ENCODE peak calls at places on chromosomes 6 and 20, in five cellular contexts. D is PC-3, A is hepatocyte, I is fibroblast of lung, X is GM23338. F is an unnamed sample. For H3K36me3, the result is how much of the 10 kb centered on the place peaks cover.

GRCh38 chr6:37435373-37435772 is 2.4 kb downstream of the CMTR1 start:
- DNase-seq in A (no peak), D (no peak), X (no peak), I (no peak), F (no peak)

GRCh38 chr6:32967151-32968091 is 973 bp upstream of the BRD2 start:
- DNase-seq in D (peak), I (peak), X (peak), A (peak), F (peak)

GRCh38 chr6:35224720-35225119 is 11.0 kb downstream of the SCUBE3 start:
- DNase-seq in X (no peak), A (no peak), I (no peak), D (no peak), F (no peak)

GRCh38 chr20:11331096-11331495 is 586.6 kb upstream of the BTBD3 start:
- DNase-seq in X (no peak), I (no peak), D (peak), A (no peak), F (no peak)

GRCh38 chr6:106125925-106126435 is 39.8 kb downstream of the PRDM1 start:
- DNase-seq in I (peak), A (peak), X (no peak), D (no peak), F (no peak)

GRCh38 chr6:35237466-35237865 is 22.1 kb upstream of the ZNF76 start:
- DNase-seq in D (no peak), I (no peak), X (no peak), A (peak), F (no peak)

GRCh38 chr6:117549606-117550005 is 52.7 kb downstream of the GOPC start:
- DNase-seq in A (no peak), D (no peak), I (peak), X (no peak), F (peak)

GRCh38 chr20:23049933-23050838 is 714 bp upstream of the THBD start:
- DNase-seq in I (no peak), X (peak), D (peak), A (peak), F (no peak)

GRCh38 chr6:50929323-50929722 is 110.7 kb downstream of the TFAP2B start:
- DNase-seq in X (peak), D (no peak), I (no peak), A (no peak), F (no peak)

GRCh38 chr6:129701721-129702455 is 8.1 kb downstream of the ARHGAP18 start:
- DNase-seq in X (no peak), I (peak), D (no peak), A (no peak), F (no peak)

GRCh38 chr6:25991785-25992412 is 29.3 kb downstream of the TRIM38 start:
- DNase-seq in X (peak), D (peak), I (peak), A (peak), F (peak)

GRCh38 chr6:87237804-87238203 is 82.4 kb downstream of the ZNF292 start:
- DNase-seq in A (no peak), X (peak), D (peak), I (peak), F (peak)

GRCh38 chr6:15247214-15247749 is 1.4 kb downstream of the JARID2 start:
- DNase-seq in I (no peak), A (no peak), D (no peak), X (no peak), F (no peak)

GRCh38 chr6:88725111-88725711 is 238.2 kb downstream of the RNGTT start:
- DNase-seq in A (peak), I (peak), D (no peak), X (peak), F (no peak)

GRCh38 chr6:140857734-140858380 is 1274.9 kb upstream of the GJE1 start:
- DNase-seq in A (peak), D (peak), I (peak), X (no peak), F (no peak)

GRCh38 chr6:27237089-27237723 is 10.3 kb upstream of the PRSS16 start:
- DNase-seq in D (peak), A (peak), I (peak), X (peak), F (peak)

GRCh38 chr6:141988954-141989705 is 143.6 kb upstream of the GJE1 start:
- DNase-seq in X (peak), I (peak), D (peak), A (peak), F (peak)

GRCh38 chr6:68689910-68690309 is 54.8 kb downstream of the ADGRB3 start:
- DNase-seq in X (no peak), D (no peak), I (no peak), A (no peak), F (no peak)

GRCh38 chr20:20450461-20451027 is 82.6 kb downstream of the INSM1 start:
- DNase-seq in D (no peak), I (peak), A (no peak), X (no peak), F (no peak)

GRCh38 chr6:145428656-145429173 is 306.6 kb downstream of the EPM2A start:
- DNase-seq in X (peak), D (no peak), I (peak), A (no peak), F (no peak)

GRCh38 chr6:30806581-30807183 is 62.3 kb upstream of the IER3 start:
- DNase-seq in X (no peak), A (no peak), I (no peak), D (peak), F (no peak)

GRCh38 chr6:90079555-90080490 is 185.6 kb downstream of the GJA10 start:
- DNase-seq in A (no peak), I (no peak), X (no peak), D (no peak), F (no peak)

GRCh38 chr20:23626040-23626620 is 11.6 kb downstream of the CST3 start:
- DNase-seq in A (peak), X (no peak), D (peak), I (no peak), F (no peak)

GRCh38 chr6:41922154-41922553 is 855 bp downstream of the BYSL start:
- DNase-seq in D (no peak), I (no peak), A (no peak), X (peak), F (peak)

GRCh38 chr20:24406761-24407550 is 62.5 kb upstream of the SYNDIG1 start:
- DNase-seq in X (no peak), D (no peak), A (no peak), I (peak), F (no peak)

GRCh38 chr6:111777357-111777756 is 95.9 kb downstream of the FYN start:
- DNase-seq in X (no peak), I (no peak), A (no peak), D (no peak), F (peak)

GRCh38 chr20:824490-824889 is 9.0 kb upstream of the FAM110A start:
- DNase-seq in X (no peak), A (no peak), D (no peak), I (no peak), F (no peak)

GRCh38 chr20:12947691-12948090 is 61.1 kb upstream of the SPTLC3 start:
- DNase-seq in X (no peak), I (no peak), D (peak), A (no peak), F (no peak)

GRCh38 chr6:30770164-30770563 is 25.8 kb upstream of the IER3 start:
- DNase-seq in D (peak), A (no peak), I (peak), X (no peak), F (no peak)

GRCh38 chr20:22928679-22929078 is 106.4 kb upstream of the SSTR4 start:
- DNase-seq in X (no peak), I (no peak), D (no peak), A (no peak), F (no peak)

GRCh38 chr6:42012501-42013133 is 37.7 kb upstream of the TAF8 start:
- DNase-seq in D (no peak), I (peak), X (no peak), A (no peak), F (no peak)

GRCh38 chr6:36319436-36319762 is 17.3 kb downstream of the BNIP5 start:
- DNase-seq in X (no peak), A (peak), D (peak), I (no peak), F (no peak)
- H2AFZ ChIP-seq in X (no peak), A (no peak), D (peak), I (no peak), F (no peak)

GRCh38 chr20:48683467-48684175 is 144.2 kb downstream of the PREX1 start:
- DNase-seq in I (no peak), A (no peak), X (no peak), D (no peak), F (no peak)

GRCh38 chr20:48682529-48683385 is 145.0 kb downstream of the PREX1 start:
- DNase-seq in D (no peak), A (peak), X (peak), I (peak), F (no peak)

GRCh38 chr20:48681201-48681881 is 146.5 kb downstream of the PREX1 start:
- DNase-seq in I (peak), X (no peak), D (no peak), A (no peak), F (no peak)

GRCh38 chr20:48680650-48681049 is 147.1 kb downstream of the PREX1 start:
- DNase-seq in I (no peak), X (no peak), D (no peak), A (no peak), F (no peak)

GRCh38 chr20:48681882-48682426 is 145.8 kb downstream of the PREX1 start:
- DNase-seq in I (no peak), A (no peak), D (no peak), X (no peak), F (no peak)
- H3K36me3 ChIP-seq in I (under half), A (under half), D (under half), X (under half), F (under half)

GRCh38 chr6:12314751-12315150 is 24.6 kb downstream of the EDN1 start:
- DNase-seq in D (no peak), X (no peak), A (no peak), I (no peak), F (no peak)

GRCh38 chr6:12315292-12316081 is 25.3 kb downstream of the EDN1 start:
- DNase-seq in I (no peak), D (no peak), X (no peak), A (no peak), F (no peak)

GRCh38 chr6:12312736-12313135 is 22.6 kb downstream of the EDN1 start:
- DNase-seq in A (no peak), X (no peak), I (peak), D (no peak), F (no peak)

GRCh38 chr6:12313992-12314589 is 23.9 kb downstream of the EDN1 start:
- DNase-seq in X (no peak), D (peak), A (no peak), I (peak), F (no peak)

GRCh38 chr6:12313311-12313991 is 23.3 kb downstream of the EDN1 start:
- DNase-seq in D (no peak), I (no peak), A (no peak), X (no peak), F (no peak)
- H3K27ac ChIP-seq in D (peak), I (no peak), A (no peak), X (no peak), F (no peak)

GRCh38 chr6:81722503-81723223 is 29.8 kb downstream of the TENT5A start:
- DNase-seq in I (no peak), X (no peak), A (no peak), D (no peak), F (no peak)
- H2AFZ ChIP-seq in I (no peak), X (no peak), A (no peak), D (no peak), F (no peak)

GRCh38 chr20:57693670-57694329 is 16.0 kb downstream of the PMEPA1 start:
- DNase-seq in X (no peak), I (no peak), D (no peak), A (no peak), F (no peak)
- H3K36me3 ChIP-seq in X (under half), I (under half), D (under half), A (under half), F (under half)

GRCh38 chr20:14711681-14712080 is 374.3 kb upstream of the FLRT3 start:
- DNase-seq in I (peak), D (no peak), A (peak), X (peak), F (no peak)

GRCh38 chr20:14715400-14715799 is 378.0 kb upstream of the FLRT3 start:
- DNase-seq in D (no peak), A (no peak), I (no peak), X (peak), F (no peak)

GRCh38 chr20:14709439-14709838 is 372.0 kb upstream of the FLRT3 start:
- DNase-seq in D (peak), X (no peak), I (no peak), A (peak), F (no peak)

GRCh38 chr20:14710941-14711340 is 373.5 kb upstream of the FLRT3 start:
- DNase-seq in I (no peak), D (no peak), A (no peak), X (no peak), F (no peak)

DNA sequence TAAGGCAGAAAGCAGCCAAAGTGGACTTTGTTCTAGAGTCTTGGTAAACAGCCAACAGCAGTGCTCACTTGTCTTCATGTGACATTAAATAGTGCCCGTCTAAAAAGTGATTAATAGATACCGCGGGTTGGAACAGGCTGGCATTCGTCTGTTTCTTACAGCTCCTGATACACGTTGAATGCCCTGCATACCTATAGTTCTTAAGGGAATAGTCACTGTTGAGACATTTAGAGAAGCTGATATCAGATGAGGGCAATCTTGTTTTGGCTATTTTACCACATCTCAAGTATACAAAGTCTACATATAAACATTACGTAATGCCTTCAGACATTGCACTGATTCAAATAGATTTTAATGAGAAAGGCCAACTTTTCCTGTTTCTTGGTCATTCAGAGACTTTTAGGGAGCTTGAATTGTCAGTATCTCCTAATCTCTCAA is 374.9 kb upstream of the FLRT3 start:
- DNase-seq in X (peak), D (peak), I (peak), A (peak), F (no peak)
- H3K27ac ChIP-seq in X (peak), D (peak), I (no peak), A (peak), F (no peak)

DNA sequence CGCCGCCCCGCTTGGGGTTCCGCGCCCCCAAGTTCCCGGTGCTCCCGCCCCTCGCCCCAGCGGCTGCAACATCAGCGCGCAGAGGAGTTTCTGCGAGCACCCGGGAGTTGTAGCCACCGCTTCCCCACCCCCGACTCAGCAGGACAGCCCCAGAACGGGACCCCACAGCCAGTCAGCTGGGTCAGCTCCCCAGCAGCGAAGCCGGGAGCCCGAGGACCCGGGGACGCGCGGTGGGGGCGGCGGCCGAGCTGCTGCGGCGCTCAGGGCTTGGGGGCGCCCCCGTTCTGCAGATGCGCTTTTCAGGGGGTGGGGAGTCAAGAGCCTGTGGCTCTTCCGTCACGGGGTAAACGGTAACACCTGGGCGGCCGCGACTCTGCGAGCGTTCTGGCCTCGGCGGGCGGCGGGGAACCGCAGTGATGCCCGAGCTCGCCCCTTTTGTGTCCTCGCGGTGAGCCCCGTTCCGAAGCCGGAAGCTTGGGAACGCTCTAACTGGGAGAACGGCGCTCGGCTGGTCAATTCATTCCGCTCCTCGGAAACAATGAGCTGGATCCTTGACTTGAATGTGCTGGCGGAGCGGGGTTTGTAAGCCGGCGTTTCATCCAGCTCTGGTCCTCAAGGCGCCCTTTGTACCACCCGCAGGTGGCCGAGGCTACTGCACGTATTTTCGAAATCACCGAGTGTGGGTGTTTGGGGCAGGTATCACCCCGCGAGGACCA is 775 bp downstream of the PLEKHG1 start:
- DNase-seq in D (peak), A (peak), X (peak), I (peak), F (peak)
- H2AFZ ChIP-seq in D (peak), A (peak), X (peak), I (peak), F (no peak)

GRCh38 chr6:152323376-152323775 is 313.8 kb downstream of the SYNE1 start:
- DNase-seq in X (peak), A (no peak), I (no peak), D (no peak), F (no peak)
- H3K36me3 ChIP-seq in X (under half), A (under half), I (under half), D (under half), F (under half)

GRCh38 chr6:149467265-149467664 is 17.5 kb downstream of the ZC3H12D start:
- DNase-seq in X (no peak), I (no peak), D (no peak), A (no peak), F (no peak)

GRCh38 chr6:149468179-149468578 is 16.6 kb downstream of the ZC3H12D start:
- DNase-seq in A (no peak), X (no peak), D (no peak), I (no peak), F (peak)

GRCh38 chr6:149461670-149462069 is 23.1 kb downstream of the ZC3H12D start:
- DNase-seq in D (no peak), I (no peak), X (no peak), A (no peak), F (no peak)

GRCh38 chr6:149463781-149464180 is 21.0 kb downstream of the ZC3H12D start:
- DNase-seq in A (no peak), X (no peak), I (peak), D (no peak), F (no peak)

GRCh38 chr6:149464411-149464810 is 20.4 kb downstream of the ZC3H12D start:
- DNase-seq in I (no peak), A (no peak), X (no peak), D (no peak), F (no peak)
- H3K27ac ChIP-seq in I (no peak), A (no peak), X (no peak), D (no peak), F (peak)

DNA sequence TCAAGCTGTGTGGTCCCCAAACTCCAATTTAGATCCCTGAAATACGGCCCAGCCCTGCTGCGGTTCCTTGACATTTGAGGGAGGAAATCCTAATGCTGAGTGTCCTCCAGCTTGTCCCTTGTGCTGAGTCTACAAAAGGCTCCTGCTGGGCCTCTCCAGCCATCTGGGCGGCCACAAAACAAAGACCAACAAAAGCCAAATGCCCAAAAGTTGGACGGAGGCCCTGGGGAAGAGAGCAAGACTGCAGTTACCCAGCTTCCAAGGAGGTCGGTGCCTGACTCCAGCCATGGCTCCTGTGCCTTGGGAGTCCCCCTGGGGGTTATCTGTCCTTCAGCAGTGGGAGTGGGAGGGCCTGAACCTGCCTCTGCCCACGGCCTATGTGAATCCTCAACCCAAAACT is 162.4 kb upstream of the PDE10A start:
- DNase-seq in X (no peak), I (no peak), D (no peak), A (no peak), F (no peak)
- H2AFZ ChIP-seq in X (peak), I (no peak), D (no peak), A (no peak), F (no peak)